ENCODE peak calls at places on chromosomes 3 and 15, in five cellular contexts. W is SK-N-MC, A is lung microvascular endothelial cell, O is activated gamma-delta T cell treated with Interleukin-2 at 50 U/mL for 16 hours, Y is GM19239. V is an unnamed sample.

GRCh38 chr3:41259449-41260062 is 60.3 kb downstream of the CTNNB1 start:
- DNase-seq in W (no peak), A (no peak), O (no peak), Y (no peak), V (no peak)

GRCh38 chr3:55518451-55518850 is 31.3 kb upstream of the WNT5A start:
- DNase-seq in W (no peak), A (no peak), O (no peak), Y (no peak), V (no peak)

GRCh38 chr3:88151358-88151757 is 1.6 kb downstream of the C3orf38 start:
- DNase-seq in W (no peak), A (peak; percentile 4), O (no peak), Y (no peak), V (no peak)

GRCh38 chr3:179973931-179974361 is 62.8 kb downstream of the PEX5L start:
- DNase-seq in W (no peak), A (no peak), O (no peak), Y (no peak), V (no peak)

GRCh38 chr3:132399054-132399929 is 18.0 kb upstream of the DNAJC13 start:
- DNase-seq in W (no peak), A (peak; percentile 60), O (no peak), Y (peak; percentile 15), V (no peak)

GRCh38 chr3:47159153-47159552 is 4.8 kb downstream of the SETD2 start:
- DNase-seq in W (no peak), A (no peak), O (no peak), Y (no peak), V (no peak)

GRCh38 chr3:78868570-78868969 is 899.2 kb downstream of the ROBO1 start:
- DNase-seq in W (no peak), A (no peak), O (no peak), Y (no peak), V (no peak)

GRCh38 chr3:51940648-51941421 is 869 bp downstream of the RRP9 start:
- DNase-seq in W (no peak), A (no peak), O (no peak), Y (no peak), V (no peak)

GRCh38 chr3:144921710-144922109 is 950.1 kb downstream of the DIPK2A start:
- DNase-seq in W (no peak), A (no peak), O (no peak), Y (no peak), V (no peak)

GRCh38 chr3:134486577-134487041 is 752 bp downstream of the CEP63 start:
- DNase-seq in W (no peak), A (peak; percentile 33), O (no peak), Y (no peak), V (no peak)

GRCh38 chr15:39855400-39855799 is 64.7 kb downstream of the GPR176 start:
- DNase-seq in W (no peak), A (peak; percentile 49), O (no peak), Y (no peak), V (no peak)

GRCh38 chr15:93417156-93418077 is 328.4 kb upstream of the RGMA start:
- DNase-seq in W (no peak), A (no peak), O (no peak), Y (no peak), V (no peak)

GRCh38 chr3:37163262-37164020 is 10.9 kb downstream of the LRRFIP2 start:
- DNase-seq in W (no peak), A (peak; percentile 66), O (no peak), Y (no peak), V (no peak)

GRCh38 chr3:64530434-64531049 is 157.3 kb downstream of the ADAMTS9 start:
- DNase-seq in W (peak; percentile 8), A (peak; percentile 42), O (no peak), Y (peak; percentile 6), V (no peak)

GRCh38 chr3:197186887-197187588 is 111.4 kb downstream of the DLG1 start:
- DNase-seq in W (peak; percentile 66), A (peak; percentile 69), O (peak; percentile 21), Y (peak; percentile 9), V (no peak)

GRCh38 chr3:4720316-4721075 is 227.3 kb downstream of the ITPR1 start:
- DNase-seq in W (no peak), A (peak; percentile 83), O (peak; percentile 12), Y (no peak), V (no peak)

GRCh38 chr15:101651753-101652097 is 456 bp downstream of the TM2D3 start:
- DNase-seq in W (no peak), A (peak; percentile 61), O (no peak), Y (no peak), V (no peak)

GRCh38 chr3:43013743-43014155 is 34.6 kb downstream of the GASK1A start:
- DNase-seq in W (no peak), A (no peak), O (peak; percentile 36), Y (no peak), V (no peak)